ENCODE peak calls at places on chromosomes 7 and 10, in ten cellular contexts. D is effector CD4-positive, alpha-beta T cell; R is sigmoid colon; M is NCI-H510A; H is activated T-cell treated with anti-CD3 and anti-CD28 coated beads, Interleukin-2, amount 50 U/mL, for 72 hours; J is Caco-2; P is stimulated activated CD8-positive, alpha-beta memory T cell treated with anti-CD3 and anti-CD28 coated beads, Interleukin-7, amount 100 ng/mL, for 1 hour; V is tibial artery; S is left cardiac atrium; Y is AG09309. Z is an unnamed sample.

GRCh38 chr10:61812052-61812721 is 89.3 kb upstream of the ARID5B start:
- DNase-seq in D (no peak), R (no peak), M (no peak), H (no peak), J (no peak), P (no peak), V (no peak), S (no peak), Y (no peak), Z (no peak)

GRCh38 chr7:50270531-50271018 is 33.9 kb upstream of the IKZF1 start:
- DNase-seq in D (no peak), R (no peak), M (no peak), H (no peak), J (no peak), P (no peak), V (no peak), S (no peak), Y (no peak), Z (no peak)

GRCh38 chr10:22252801-22253577 is 35.2 kb upstream of the EBLN1 start:
- DNase-seq in D (peak; percentile 25), R (peak; percentile 75), M (peak; percentile 2), H (peak; percentile 44), J (no peak), P (no peak), V (peak; percentile 76), S (peak; percentile 59), Y (no peak), Z (peak; percentile 4)

GRCh38 chr7:97215556-97215955 is 98.1 kb downstream of the SDHAF3 start:
- DNase-seq in D (no peak), R (no peak), M (no peak), H (no peak), J (no peak), P (no peak), V (no peak), S (no peak), Y (no peak), Z (peak; percentile 51)

GRCh38 chr7:19916011-19916410 is 142.6 kb upstream of the TMEM196 start:
- DNase-seq in D (no peak), R (no peak), M (no peak), H (no peak), J (no peak), P (no peak), V (no peak), S (no peak), Y (no peak), Z (peak; percentile 76)

GRCh38 chr7:42400961-42401360 is 164.0 kb upstream of the GLI3 start:
- DNase-seq in D (no peak), R (no peak), M (no peak), H (no peak), J (no peak), P (no peak), V (no peak), S (no peak), Y (no peak), Z (no peak)

GRCh38 chr10:11317936-11318670 is 293.3 kb downstream of the USP6NL start:
- DNase-seq in D (no peak), R (no peak), M (no peak), H (no peak), J (no peak), P (no peak), V (no peak), S (no peak), Y (no peak), Z (no peak)

GRCh38 chr10:86821600-86821999 is 65.2 kb downstream of the BMPR1A start:
- DNase-seq in D (no peak), R (no peak), M (no peak), H (no peak), J (no peak), P (no peak), V (no peak), S (no peak), Y (no peak), Z (no peak)

GRCh38 chr10:84493951-84494848 is 165.8 kb downstream of the CCSER2 start:
- DNase-seq in D (no peak), R (no peak), M (no peak), H (no peak), J (peak; percentile 43), P (no peak), V (no peak), S (no peak), Y (no peak), Z (peak; percentile 91)

GRCh38 chr10:70053896-70054641 is 1.4 kb downstream of the MACROH2A2 start:
- DNase-seq in D (no peak), R (peak; percentile 61), M (no peak), H (peak; percentile 23), J (peak; percentile 43), P (no peak), V (no peak), S (peak; percentile 29), Y (no peak), Z (peak; percentile 28)

GRCh38 chr10:34644245-34644644 is 170.9 kb downstream of the PARD3 start:
- DNase-seq in D (no peak), R (no peak), M (no peak), H (no peak), J (no peak), P (no peak), V (no peak), S (no peak), Y (no peak), Z (no peak)

GRCh38 chr10:64059884-64060283 is 538.7 kb downstream of the REEP3 start:
- DNase-seq in D (no peak), R (no peak), M (no peak), H (no peak), J (no peak), P (no peak), V (no peak), S (no peak), Y (no peak), Z (no peak)

GRCh38 chr10:46091080-46091833 is 45.2 kb upstream of the MSMB start:
- DNase-seq in D (no peak), R (no peak), M (no peak), H (peak; percentile 14), J (no peak), P (no peak), V (no peak), S (no peak), Y (no peak), Z (no peak)

GRCh38 chr7:961546-962400 is 7.3 kb upstream of the ADAP1 start:
- DNase-seq in D (no peak), R (peak; percentile 62), M (no peak), H (no peak), J (no peak), P (no peak), V (peak; percentile 53), S (peak; percentile 15), Y (no peak), Z (no peak)

GRCh38 chr7:90595341-90595800 is 750 bp upstream of the CDK14 start:
- DNase-seq in D (no peak), R (no peak), M (no peak), H (no peak), J (no peak), P (no peak), V (no peak), S (no peak), Y (no peak), Z (peak; percentile 26)

GRCh38 chr7:22563621-22564241 is 63.7 kb upstream of the STEAP1B start:
- DNase-seq in D (no peak), R (no peak), M (no peak), H (peak; percentile 59), J (peak; percentile 55), P (no peak), V (no peak), S (no peak), Y (no peak), Z (no peak)

GRCh38 chr10:11165591-11166543 is 148.2 kb downstream of the CELF2 start:
- DNase-seq in D (peak; percentile 68), R (peak; percentile 89), M (no peak), H (peak; percentile 77), J (no peak), P (no peak), V (peak; percentile 87), S (peak; percentile 40), Y (no peak), Z (peak; percentile 36)